ENCODE peak calls at places on chromosome 13, in seven cellular contexts. Y, F, Z, V, S, P and E are unnamed samples.

GRCh38 chr13:22018297-22019210 is 347.7 kb downstream of the FGF9 start:
- ATAC-seq in Y (no peak), F (no peak), Z (no peak), V (no peak), S (no peak), P (no peak), E (no peak)

GRCh38 chr13:74256969-74257368 is 122.8 kb upstream of the KLF12 start:
- ATAC-seq in Y (no peak), F (no peak), Z (no peak), V (no peak), S (no peak), P (no peak), E (no peak)

GRCh38 chr13:71661921-71662320 is 205.1 kb downstream of the DACH1 start:
- ATAC-seq in Y (no peak), F (no peak), Z (no peak), V (no peak), S (no peak), P (no peak), E (no peak)

GRCh38 chr13:72620874-72621273 is 106.6 kb downstream of the MZT1 start:
- ATAC-seq in Y (no peak), F (peak; percentile 74), Z (no peak), V (no peak), S (no peak), P (no peak), E (no peak)

GRCh38 chr13:52999093-52999696 is 29.4 kb upstream of the OLFM4 start:
- ATAC-seq in Y (peak; percentile 65), F (no peak), Z (no peak), V (no peak), S (no peak), P (no peak), E (no peak)

GRCh38 chr13:93788456-93788855 is 561.8 kb downstream of the GPC6 start:
- ATAC-seq in Y (peak; percentile 79), F (no peak), Z (peak; percentile 83), V (no peak), S (peak; percentile 60), P (no peak), E (no peak)

GRCh38 chr13:102197193-102197592 is 204.7 kb downstream of the FGF14 start:
- ATAC-seq in Y (no peak), F (peak; percentile 52), Z (peak; percentile 67), V (no peak), S (peak; percentile 85), P (no peak), E (no peak)

GRCh38 chr13:20230913-20231838 is 943 bp downstream of the GJB6 start:
- ATAC-seq in Y (no peak), F (no peak), Z (peak; percentile 21), V (no peak), S (peak; percentile 13), P (no peak), E (no peak)

GRCh38 chr13:109667754-109668360 is 118.5 kb downstream of the IRS2 start:
- ATAC-seq in Y (no peak), F (no peak), Z (no peak), V (no peak), S (peak; percentile 15), P (no peak), E (no peak)

GRCh38 chr13:32126298-32126697 is 94.7 kb downstream of the FRY start:
- ATAC-seq in Y (no peak), F (no peak), Z (no peak), V (no peak), S (no peak), P (no peak), E (no peak)

GRCh38 chr13:37869756-37870488 is at the start of gene TRPC4:
- ATAC-seq in Y (peak; percentile 69), F (no peak), Z (peak; percentile 80), V (no peak), S (peak; percentile 43), P (peak; percentile 93), E (peak; percentile 43)

GRCh38 chr13:100694722-100695644 is 20.4 kb upstream of the TMTC4 start:
- ATAC-seq in Y (peak; percentile 52), F (peak; percentile 68), Z (peak; percentile 100), V (peak; percentile 100), S (peak; percentile 76), P (peak; percentile 100), E (peak; percentile 22)

GRCh38 chr13:97369269-97369893 is 64.6 kb upstream of the RAP2A start:
- ATAC-seq in Y (no peak), F (peak; percentile 74), Z (no peak), V (no peak), S (peak; percentile 86), P (no peak), E (no peak)

GRCh38 chr13:46529509-46529908 is 23.5 kb upstream of the LRCH1 start:
- ATAC-seq in Y (no peak), F (peak; percentile 56), Z (no peak), V (no peak), S (no peak), P (no peak), E (no peak)

GRCh38 chr13:73411067-73411809 is 352.4 kb downstream of the KLF5 start:
- ATAC-seq in Y (no peak), F (no peak), Z (no peak), V (peak; percentile 76), S (no peak), P (no peak), E (no peak)

GRCh38 chr13:22451345-22451744 is 729.4 kb upstream of the SGCG start:
- ATAC-seq in Y (no peak), F (no peak), Z (no peak), V (no peak), S (no peak), P (no peak), E (peak; percentile 22)

GRCh38 chr13:48094781-48095502 is at the start of gene MED4:
- ATAC-seq in Y (peak; percentile 100), F (peak; percentile 95), Z (peak; percentile 89), V (peak; percentile 95), S (peak; percentile 97), P (peak; percentile 97), E (peak; percentile 98)
- TF ChIP-seq POLR2A in Y (peak; percentile 91), F (peak; percentile 96), Z (peak; percentile 89), V (no peak), S (peak; percentile 76), P (peak; percentile 93), E (peak; percentile 75)

GRCh38 chr13:50912851-50913250 is 3.3 kb downstream of the RNASEH2B start:
- ATAC-seq in Y (no peak), F (no peak), Z (no peak), V (no peak), S (no peak), P (no peak), E (no peak)
- H3K4me1 ChIP-seq in Y (peaks cover 27% of the 10 kb centered on the region), F (peaks cover 32% of the 10 kb centered on the region), Z (peaks cover 28% of the 10 kb centered on the region), V (peaks cover 25% of the 10 kb centered on the region), S (no peaks in the 10 kb centered on the region), P (peaks cover 24% of the 10 kb centered on the region), E (peaks cover 23% of the 10 kb centered on the region)

GRCh38 chr13:43196750-43197149 is 173.4 kb downstream of the DNAJC15 start:
- ATAC-seq in Y (no peak), F (no peak), Z (no peak), V (no peak), S (no peak), P (no peak), E (no peak)

GRCh38 chr13:43203781-43204180 is 180.4 kb downstream of the DNAJC15 start:
- ATAC-seq in Y (no peak), F (no peak), Z (no peak), V (no peak), S (no peak), P (no peak), E (no peak)

GRCh38 chr13:43200307-43200706 is 176.9 kb downstream of the DNAJC15 start:
- ATAC-seq in Y (no peak), F (no peak), Z (no peak), V (no peak), S (no peak), P (no peak), E (no peak)

GRCh38 chr13:43204591-43204990 is 181.2 kb downstream of the DNAJC15 start:
- ATAC-seq in Y (no peak), F (no peak), Z (no peak), V (no peak), S (no peak), P (no peak), E (no peak)

DNA sequence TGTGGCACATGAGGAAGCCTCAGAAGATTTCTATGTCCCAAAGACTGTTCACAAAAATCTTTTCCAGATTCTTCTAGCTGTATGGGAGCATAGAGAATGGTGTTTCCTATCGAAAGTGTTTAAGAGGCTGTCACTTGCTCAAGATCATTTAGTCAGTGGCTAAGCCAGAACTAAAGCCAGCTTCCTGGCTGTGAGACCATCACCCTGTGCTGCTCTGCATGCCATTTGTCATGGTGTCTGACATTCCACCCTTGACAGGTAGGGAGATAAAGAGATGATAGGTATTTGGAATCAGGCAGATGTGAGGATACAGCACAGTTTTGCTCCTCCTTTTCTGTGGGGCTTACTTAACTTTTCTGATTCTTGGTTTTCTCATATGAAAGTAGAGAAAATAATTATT is 177.3 kb downstream of the DNAJC15 start:
- ATAC-seq in Y (no peak), F (no peak), Z (no peak), V (no peak), S (no peak), P (no peak), E (no peak)
- TF ChIP-seq POLR2A in Y (no peak), F (no peak), Z (no peak), V (no peak), S (no peak), P (no peak), E (no peak)

GRCh38 chr13:33352023-33352422 is 66.5 kb upstream of the STARD13 start:
- ATAC-seq in Y (no peak), F (no peak), Z (no peak), V (no peak), S (no peak), P (no peak), E (no peak)
- H3K4me1 ChIP-seq in Y (peaks cover 29% of the 10 kb centered on the region), F (no peaks in the 10 kb centered on the region), Z (peaks cover 10% of the 10 kb centered on the region), V (peaks cover 21% of the 10 kb centered on the region), S (no peaks in the 10 kb centered on the region), P (peaks cover 6% of the 10 kb centered on the region), E (peaks cover 41% of the 10 kb centered on the region)

DNA sequence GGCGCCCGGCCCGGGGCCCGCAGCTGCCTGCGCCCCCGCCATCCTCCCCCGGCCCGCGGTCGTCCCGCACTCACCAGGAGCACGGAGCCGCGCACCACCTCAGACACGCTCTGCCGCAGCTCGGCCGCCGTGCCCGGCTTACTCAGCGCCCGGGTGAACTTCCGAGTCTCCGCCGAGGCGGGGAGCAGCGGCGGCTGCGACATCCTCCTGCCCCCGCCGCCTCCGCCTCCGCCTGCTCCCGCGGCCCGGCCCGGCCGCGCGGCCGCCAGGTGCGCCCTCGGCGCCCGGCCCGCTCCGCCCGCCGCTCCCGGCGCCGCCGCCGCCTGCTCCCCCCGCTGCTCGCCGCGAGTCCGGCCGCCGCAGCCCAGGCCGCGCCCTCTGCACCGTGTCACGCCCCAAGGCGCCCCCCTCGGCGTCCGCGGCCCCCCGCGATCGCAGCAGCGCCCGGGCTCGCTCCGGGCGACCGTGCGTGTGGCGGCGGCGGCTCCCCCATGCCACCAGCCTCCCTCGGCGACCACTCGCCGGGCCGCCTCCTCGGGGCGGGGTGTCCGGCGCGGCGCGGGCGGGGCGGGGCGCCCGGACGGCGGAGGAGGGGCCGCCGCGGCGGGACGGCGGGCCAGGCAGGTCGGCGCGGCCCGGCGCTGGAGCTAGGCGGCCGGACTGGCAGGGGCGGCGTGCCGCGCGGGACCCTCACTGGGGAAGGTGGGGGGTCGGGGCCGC is 108.4 kb upstream of the DOCK9 start:
- ATAC-seq in Y (peak; percentile 72), F (peak; percentile 68), Z (peak; percentile 69), V (peak; percentile 69), S (peak; percentile 64), P (peak; percentile 44), E (peak; percentile 77)
- TF ChIP-seq POLR2A in Y (no peak), F (peak; percentile 16), Z (no peak), V (peak; percentile 44), S (peak; percentile 60), P (no peak), E (peak; percentile 75)

DNA sequence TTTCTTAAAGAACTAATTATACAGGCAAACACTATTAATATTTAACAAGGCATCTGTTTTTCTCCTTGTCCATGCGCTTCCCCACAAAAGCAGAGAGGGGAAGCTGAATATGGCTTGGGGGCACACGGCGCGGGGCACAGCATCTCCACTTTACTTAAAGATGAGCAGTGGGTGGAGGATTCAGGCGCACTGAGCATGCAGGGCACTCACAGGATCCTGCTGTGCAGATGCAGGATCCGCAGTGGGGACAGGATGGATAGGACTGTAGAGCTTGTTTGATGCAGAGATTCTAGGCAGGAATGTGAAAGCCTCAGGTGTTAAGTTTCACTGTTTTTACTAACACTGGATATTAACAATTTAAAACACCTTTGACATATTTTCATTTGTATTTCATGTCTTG is 43.3 kb downstream of the ATP11A start:
- ATAC-seq in Y (no peak), F (no peak), Z (no peak), V (no peak), S (no peak), P (no peak), E (no peak)
- H3K4me1 ChIP-seq in Y (peaks cover 7% of the 10 kb centered on the region), F (no peaks in the 10 kb centered on the region), Z (peaks cover 19% of the 10 kb centered on the region), V (peaks cover 31% of the 10 kb centered on the region), S (no peaks in the 10 kb centered on the region), P (peaks cover 29% of the 10 kb centered on the region), E (no peaks in the 10 kb centered on the region)